ENCODE peak calls at places on chromosomes 2 and 18, in ten cellular contexts. One of them, this sample, is unnamed.

GRCh38 chr2:190180313-190181065 is 118.0 kb upstream of the MSTN start:
- DNase-seq in caudate nucleus: peak; percentile 36
- DNase-seq in activated T-cell treated with anti-CD3 and anti-CD28 coated beads, Interleukin-2, amount 50 U/mL, for 24 hours: peak; percentile 50
- DNase-seq in GM12892: peak; percentile 63
- DNase-seq in dorsolateral prefrontal cortex: peak; percentile 61
- DNase-seq in GM19239: peak; percentile 68
- DNase-seq in right atrium auricular region: peak; percentile 67
- DNase-seq in Daoy: peak; percentile 57
- DNase-seq in skeletal muscle cell: no peak
- DNase-seq in left lung: peak; percentile 56
- DNase-seq in this sample: no peak

GRCh38 chr18:59517446-59518171 is 158.5 kb upstream of the LMAN1 start:
- DNase-seq in dorsolateral prefrontal cortex: no peak
- DNase-seq in right atrium auricular region: no peak
- DNase-seq in left lung: no peak
- DNase-seq in GM19239: no peak
- DNase-seq in skeletal muscle cell: no peak
- DNase-seq in GM12892: no peak
- DNase-seq in activated T-cell treated with anti-CD3 and anti-CD28 coated beads, Interleukin-2, amount 50 U/mL, for 24 hours: no peak
- DNase-seq in caudate nucleus: no peak
- DNase-seq in Daoy: peak; percentile 25
- DNase-seq in this sample: no peak

GRCh38 chr2:30234180-30234971 is 3.0 kb downstream of the LBH start:
- DNase-seq in left lung: no peak
- DNase-seq in dorsolateral prefrontal cortex: no peak
- DNase-seq in caudate nucleus: no peak
- DNase-seq in right atrium auricular region: peak; percentile 71
- DNase-seq in skeletal muscle cell: peak; percentile 88
- DNase-seq in GM19239: no peak
- DNase-seq in activated T-cell treated with anti-CD3 and anti-CD28 coated beads, Interleukin-2, amount 50 U/mL, for 24 hours: peak; percentile 64
- DNase-seq in GM12892: no peak
- DNase-seq in Daoy: peak; percentile 96
- DNase-seq in this sample: no peak

GRCh38 chr2:100391735-100392515 is 25.5 kb downstream of the CHST10 start:
- DNase-seq in activated T-cell treated with anti-CD3 and anti-CD28 coated beads, Interleukin-2, amount 50 U/mL, for 24 hours: no peak
- DNase-seq in caudate nucleus: no peak
- DNase-seq in GM12892: no peak
- DNase-seq in GM19239: no peak
- DNase-seq in Daoy: no peak
- DNase-seq in left lung: no peak
- DNase-seq in right atrium auricular region: peak; percentile 49
- DNase-seq in dorsolateral prefrontal cortex: peak; percentile 77
- DNase-seq in skeletal muscle cell: no peak
- DNase-seq in this sample: no peak

GRCh38 chr2:174829550-174829949 is 65.3 kb upstream of the CHRNA1 start:
- DNase-seq in GM19239: no peak
- DNase-seq in skeletal muscle cell: no peak
- DNase-seq in right atrium auricular region: no peak
- DNase-seq in left lung: no peak
- DNase-seq in dorsolateral prefrontal cortex: no peak
- DNase-seq in activated T-cell treated with anti-CD3 and anti-CD28 coated beads, Interleukin-2, amount 50 U/mL, for 24 hours: no peak
- DNase-seq in Daoy: no peak
- DNase-seq in GM12892: no peak
- DNase-seq in caudate nucleus: no peak
- DNase-seq in this sample: no peak

GRCh38 chr2:33317369-33318015 is 159.0 kb upstream of the RASGRP3 start:
- DNase-seq in left lung: no peak
- DNase-seq in activated T-cell treated with anti-CD3 and anti-CD28 coated beads, Interleukin-2, amount 50 U/mL, for 24 hours: no peak
- DNase-seq in dorsolateral prefrontal cortex: no peak
- DNase-seq in right atrium auricular region: no peak
- DNase-seq in skeletal muscle cell: no peak
- DNase-seq in GM12892: no peak
- DNase-seq in caudate nucleus: no peak
- DNase-seq in Daoy: no peak
- DNase-seq in GM19239: no peak
- DNase-seq in this sample: no peak

GRCh38 chr18:27750014-27750413 is 426.9 kb downstream of the CDH2 start:
- DNase-seq in caudate nucleus: no peak
- DNase-seq in skeletal muscle cell: peak; percentile 66
- DNase-seq in dorsolateral prefrontal cortex: no peak
- DNase-seq in left lung: no peak
- DNase-seq in GM12892: no peak
- DNase-seq in Daoy: peak; percentile 73
- DNase-seq in activated T-cell treated with anti-CD3 and anti-CD28 coated beads, Interleukin-2, amount 50 U/mL, for 24 hours: no peak
- DNase-seq in GM19239: no peak
- DNase-seq in right atrium auricular region: no peak
- DNase-seq in this sample: peak; percentile 34

GRCh38 chr2:61443342-61444041 is 27.4 kb downstream of the USP34 start:
- DNase-seq in GM19239: peak; percentile 21
- DNase-seq in skeletal muscle cell: no peak
- DNase-seq in dorsolateral prefrontal cortex: no peak
- DNase-seq in Daoy: no peak
- DNase-seq in caudate nucleus: no peak
- DNase-seq in GM12892: no peak
- DNase-seq in right atrium auricular region: no peak
- DNase-seq in left lung: no peak
- DNase-seq in activated T-cell treated with anti-CD3 and anti-CD28 coated beads, Interleukin-2, amount 50 U/mL, for 24 hours: no peak
- DNase-seq in this sample: no peak

GRCh38 chr2:105615352-105615751 is 129.4 kb upstream of the NCK2 start:
- DNase-seq in caudate nucleus: no peak
- DNase-seq in activated T-cell treated with anti-CD3 and anti-CD28 coated beads, Interleukin-2, amount 50 U/mL, for 24 hours: no peak
- DNase-seq in dorsolateral prefrontal cortex: no peak
- DNase-seq in GM12892: no peak
- DNase-seq in Daoy: no peak
- DNase-seq in right atrium auricular region: no peak
- DNase-seq in GM19239: no peak
- DNase-seq in skeletal muscle cell: no peak
- DNase-seq in left lung: no peak
- DNase-seq in this sample: no peak

GRCh38 chr2:25606892-25607291 is 66.5 kb downstream of the DTNB start:
- DNase-seq in right atrium auricular region: no peak
- DNase-seq in activated T-cell treated with anti-CD3 and anti-CD28 coated beads, Interleukin-2, amount 50 U/mL, for 24 hours: no peak
- DNase-seq in left lung: no peak
- DNase-seq in caudate nucleus: no peak
- DNase-seq in skeletal muscle cell: no peak
- DNase-seq in GM12892: no peak
- DNase-seq in GM19239: no peak
- DNase-seq in Daoy: peak; percentile 39
- DNase-seq in dorsolateral prefrontal cortex: no peak
- DNase-seq in this sample: no peak

GRCh38 chr2:64839844-64840243 is 149.4 kb upstream of the SLC1A4 start:
- DNase-seq in GM12892: peak; percentile 62
- DNase-seq in Daoy: peak; percentile 20
- DNase-seq in left lung: peak; percentile 41
- DNase-seq in GM19239: peak; percentile 50
- DNase-seq in dorsolateral prefrontal cortex: no peak
- DNase-seq in activated T-cell treated with anti-CD3 and anti-CD28 coated beads, Interleukin-2, amount 50 U/mL, for 24 hours: no peak
- DNase-seq in skeletal muscle cell: no peak
- DNase-seq in right atrium auricular region: no peak
- DNase-seq in caudate nucleus: no peak
- DNase-seq in this sample: no peak